ENCODE peak calls at places on chromosome 3, in five cellular contexts. One of them, this sample, is unnamed.
A peak's percentile ranks its signal among the peaks of the same experiment; 100 is the strongest.

GRCh38 chr3:78689378-78689777 is 1078.4 kb downstream of the ROBO1 start:
- DNase-seq in breast epithelium: no peak
- DNase-seq in tibial artery: no peak
- DNase-seq in thoracic aorta: no peak
- DNase-seq in H9: no peak
- DNase-seq in this sample: no peak

GRCh38 chr3:192802957-192803899 is 75.9 kb upstream of the FGF12 start:
- DNase-seq in breast epithelium: no peak
- DNase-seq in tibial artery: no peak
- DNase-seq in thoracic aorta: no peak
- DNase-seq in H9: no peak
- DNase-seq in this sample: peak; percentile 62

GRCh38 chr3:9704343-9705322 is 1.0 kb downstream of the CPNE9 start:
- DNase-seq in H9: peak; percentile 99
- DNase-seq in breast epithelium: no peak
- DNase-seq in thoracic aorta: no peak
- DNase-seq in tibial artery: no peak
- DNase-seq in this sample: no peak

GRCh38 chr3:24060055-24060454 is 115.0 kb downstream of the NR1D2 start:
- DNase-seq in tibial artery: peak; percentile 76
- DNase-seq in breast epithelium: peak; percentile 54
- DNase-seq in thoracic aorta: no peak
- DNase-seq in H9: no peak
- DNase-seq in this sample: no peak

GRCh38 chr3:50195501-50196252 is 4.3 kb downstream of the GNAT1 start:
- DNase-seq in H9: peak; percentile 64
- DNase-seq in breast epithelium: no peak
- DNase-seq in thoracic aorta: no peak
- DNase-seq in tibial artery: no peak
- DNase-seq in this sample: no peak

GRCh38 chr3:8817486-8817885 is 48.1 kb upstream of the OXTR start:
- DNase-seq in H9: no peak
- DNase-seq in thoracic aorta: no peak
- DNase-seq in breast epithelium: no peak
- DNase-seq in tibial artery: no peak
- DNase-seq in this sample: no peak

GRCh38 chr3:197256836-197257444 is 41.5 kb downstream of the DLG1 start:
- DNase-seq in thoracic aorta: no peak
- DNase-seq in tibial artery: no peak
- DNase-seq in H9: no peak
- DNase-seq in breast epithelium: no peak
- DNase-seq in this sample: peak; percentile 67

GRCh38 chr3:101319531-101319930 is 844 bp downstream of the IMPG2 start:
- DNase-seq in H9: no peak
- DNase-seq in breast epithelium: no peak
- DNase-seq in thoracic aorta: no peak
- DNase-seq in tibial artery: no peak
- DNase-seq in this sample: no peak

GRCh38 chr3:45816544-45816943 is 20.2 kb upstream of the SLC6A20 start:
- DNase-seq in breast epithelium: peak; percentile 31
- DNase-seq in tibial artery: no peak
- DNase-seq in thoracic aorta: no peak
- DNase-seq in H9: no peak
- DNase-seq in this sample: no peak

GRCh38 chr3:143384076-143384475 is 264.5 kb downstream of the CHST2 start:
- DNase-seq in thoracic aorta: no peak
- DNase-seq in tibial artery: no peak
- DNase-seq in H9: no peak
- DNase-seq in breast epithelium: no peak
- DNase-seq in this sample: no peak
- H3K4me1 ChIP-seq in thoracic aorta: no peaks in the 10 kb centered on the region
- H3K4me1 ChIP-seq in tibial artery: no peaks in the 10 kb centered on the region
- H3K4me1 ChIP-seq in H9: no peaks in the 10 kb centered on the region
- H3K4me1 ChIP-seq in breast epithelium: no peaks in the 10 kb centered on the region
- H3K4me1 ChIP-seq in this sample: no peaks in the 10 kb centered on the region

GRCh38 chr3:159249472-159250131 is 447.7 kb downstream of the MFSD1 start:
- DNase-seq in breast epithelium: no peak
- DNase-seq in thoracic aorta: no peak
- DNase-seq in tibial artery: no peak
- DNase-seq in H9: no peak
- DNase-seq in this sample: no peak
- H3K4me1 ChIP-seq in breast epithelium: no peaks in the 10 kb centered on the region
- H3K4me1 ChIP-seq in thoracic aorta: no peaks in the 10 kb centered on the region
- H3K4me1 ChIP-seq in tibial artery: no peaks in the 10 kb centered on the region
- H3K4me1 ChIP-seq in H9: no peaks in the 10 kb centered on the region
- H3K4me1 ChIP-seq in this sample: no peaks in the 10 kb centered on the region

GRCh38 chr3:183927059-183927458 is 42.4 kb upstream of the PARL start:
- DNase-seq in tibial artery: no peak
- DNase-seq in breast epithelium: no peak
- DNase-seq in thoracic aorta: no peak
- DNase-seq in H9: no peak
- DNase-seq in this sample: no peak

GRCh38 chr3:183931881-183932280 is 47.2 kb upstream of the PARL start:
- DNase-seq in thoracic aorta: no peak
- DNase-seq in breast epithelium: no peak
- DNase-seq in H9: no peak
- DNase-seq in tibial artery: no peak
- DNase-seq in this sample: no peak

GRCh38 chr3:183924956-183925355 is 40.3 kb upstream of the PARL start:
- DNase-seq in thoracic aorta: no peak
- DNase-seq in breast epithelium: no peak
- DNase-seq in tibial artery: no peak
- DNase-seq in H9: no peak
- DNase-seq in this sample: no peak

GRCh38 chr3:183933160-183933559 is 48.5 kb upstream of the PARL start:
- DNase-seq in breast epithelium: no peak
- DNase-seq in thoracic aorta: no peak
- DNase-seq in tibial artery: no peak
- DNase-seq in H9: no peak
- DNase-seq in this sample: no peak

DNA sequence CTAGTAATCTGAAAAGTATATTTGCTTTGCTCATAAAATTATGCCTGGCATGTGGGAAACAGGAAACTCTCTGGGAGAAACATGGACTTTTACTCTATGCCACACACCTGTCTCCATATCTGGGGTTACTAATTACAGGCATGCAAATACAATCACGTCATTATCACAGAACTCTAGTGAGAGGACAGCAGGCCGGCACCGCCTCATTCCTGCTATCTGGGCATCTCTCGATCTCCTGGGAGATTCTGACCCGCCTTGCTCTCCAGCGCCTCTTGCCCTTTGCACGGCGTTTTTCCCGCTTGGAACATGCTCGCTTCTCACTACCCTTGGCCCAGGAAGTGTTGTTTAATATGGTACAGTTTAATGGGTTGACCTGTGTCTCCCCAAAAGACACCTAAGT is 45.4 kb upstream of the PARL start:
- DNase-seq in H9: no peak
- DNase-seq in thoracic aorta: no peak
- DNase-seq in breast epithelium: no peak
- DNase-seq in tibial artery: no peak
- DNase-seq in this sample: no peak
- H3K4me1 ChIP-seq in H9: no peaks in the 10 kb centered on the region
- H3K4me1 ChIP-seq in thoracic aorta: no peaks in the 10 kb centered on the region
- H3K4me1 ChIP-seq in breast epithelium: no peaks in the 10 kb centered on the region
- H3K4me1 ChIP-seq in tibial artery: no peaks in the 10 kb centered on the region
- H3K4me1 ChIP-seq in this sample: peaks cover 4% of the 10 kb centered on the region

DNA sequence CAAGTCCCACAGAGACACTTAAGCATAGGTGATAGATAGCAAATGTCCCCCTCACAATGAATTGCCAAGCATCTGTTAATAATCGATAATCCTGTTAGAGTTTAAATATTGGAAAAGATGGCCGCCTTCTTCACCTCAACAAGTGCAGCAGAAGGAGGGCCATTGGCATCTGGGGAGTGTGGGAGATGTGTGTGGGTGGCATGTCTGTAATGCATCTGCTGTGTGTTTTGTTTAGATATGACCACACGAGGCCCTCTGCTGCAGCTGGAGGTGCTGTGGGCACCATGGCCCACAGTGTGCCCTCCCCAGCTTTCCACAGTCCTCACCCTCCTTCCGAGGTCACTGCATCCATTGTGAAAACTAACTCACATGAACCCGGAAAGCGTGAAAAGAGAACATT is 12.9 kb downstream of the MKRN2 start:
- DNase-seq in breast epithelium: no peak
- DNase-seq in thoracic aorta: no peak
- DNase-seq in H9: no peak
- DNase-seq in tibial artery: no peak
- DNase-seq in this sample: no peak
- H3K4me1 ChIP-seq in breast epithelium: no peaks in the 10 kb centered on the region
- H3K4me1 ChIP-seq in thoracic aorta: no peaks in the 10 kb centered on the region
- H3K4me1 ChIP-seq in H9: no peaks in the 10 kb centered on the region
- H3K4me1 ChIP-seq in tibial artery: no peaks in the 10 kb centered on the region
- H3K4me1 ChIP-seq in this sample: no peaks in the 10 kb centered on the region

GRCh38 chr3:14465425-14465824 is 63.0 kb downstream of the SLC6A6 start:
- DNase-seq in H9: no peak
- DNase-seq in thoracic aorta: no peak
- DNase-seq in breast epithelium: no peak
- DNase-seq in tibial artery: no peak
- DNase-seq in this sample: no peak

GRCh38 chr3:14466179-14466903 is 63.9 kb downstream of the SLC6A6 start:
- DNase-seq in tibial artery: no peak
- DNase-seq in breast epithelium: no peak
- DNase-seq in H9: no peak
- DNase-seq in thoracic aorta: no peak
- DNase-seq in this sample: no peak

GRCh38 chr3:14463330-14464216 is 61.2 kb downstream of the SLC6A6 start:
- DNase-seq in thoracic aorta: no peak
- DNase-seq in tibial artery: no peak
- DNase-seq in H9: peak; percentile 73
- DNase-seq in breast epithelium: no peak
- DNase-seq in this sample: no peak

GRCh38 chr3:14462738-14463137 is 60.3 kb downstream of the SLC6A6 start:
- DNase-seq in thoracic aorta: no peak
- DNase-seq in tibial artery: no peak
- DNase-seq in breast epithelium: no peak
- DNase-seq in H9: no peak
- DNase-seq in this sample: no peak

DNA sequence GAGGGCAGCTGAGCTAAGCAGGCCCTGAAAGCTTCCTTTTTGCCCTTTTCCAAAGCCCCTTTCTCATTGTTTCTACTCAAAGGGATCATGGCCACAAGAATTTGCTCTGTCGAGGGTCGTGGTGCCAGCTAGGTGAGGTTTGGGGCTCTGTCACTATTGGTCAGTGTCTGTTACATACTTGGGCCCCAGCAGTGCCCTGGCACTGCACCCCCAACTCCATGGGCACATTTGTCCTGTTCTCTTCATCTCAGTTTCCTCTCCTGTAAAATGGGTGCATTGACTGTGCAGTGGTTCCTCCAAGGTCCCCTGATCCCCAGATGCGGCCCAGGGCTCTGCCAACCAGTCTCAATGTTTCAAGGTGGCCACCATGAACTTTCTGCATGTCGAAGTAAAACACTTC is 62.1 kb downstream of the SLC6A6 start:
- DNase-seq in breast epithelium: no peak
- DNase-seq in thoracic aorta: no peak
- DNase-seq in H9: no peak
- DNase-seq in tibial artery: no peak
- DNase-seq in this sample: no peak
- H3K4me1 ChIP-seq in breast epithelium: peaks cover 5% of the 10 kb centered on the region
- H3K4me1 ChIP-seq in thoracic aorta: peaks cover 9% of the 10 kb centered on the region
- H3K4me1 ChIP-seq in H9: no peaks in the 10 kb centered on the region
- H3K4me1 ChIP-seq in tibial artery: peaks cover 22% of the 10 kb centered on the region
- H3K4me1 ChIP-seq in this sample: no peaks in the 10 kb centered on the region

GRCh38 chr3:159859836-159860235 is 128.8 kb upstream of the IL12A start:
- DNase-seq in breast epithelium: no peak
- DNase-seq in H9: no peak
- DNase-seq in thoracic aorta: no peak
- DNase-seq in tibial artery: no peak
- DNase-seq in this sample: no peak
- H3K4me1 ChIP-seq in breast epithelium: no peaks in the 10 kb centered on the region
- H3K4me1 ChIP-seq in H9: peaks cover 5% of the 10 kb centered on the region
- H3K4me1 ChIP-seq in thoracic aorta: peaks cover 32% of the 10 kb centered on the region
- H3K4me1 ChIP-seq in tibial artery: peaks cover 87% of the 10 kb centered on the region
- H3K4me1 ChIP-seq in this sample: peaks cover 48% of the 10 kb centered on the region

DNA sequence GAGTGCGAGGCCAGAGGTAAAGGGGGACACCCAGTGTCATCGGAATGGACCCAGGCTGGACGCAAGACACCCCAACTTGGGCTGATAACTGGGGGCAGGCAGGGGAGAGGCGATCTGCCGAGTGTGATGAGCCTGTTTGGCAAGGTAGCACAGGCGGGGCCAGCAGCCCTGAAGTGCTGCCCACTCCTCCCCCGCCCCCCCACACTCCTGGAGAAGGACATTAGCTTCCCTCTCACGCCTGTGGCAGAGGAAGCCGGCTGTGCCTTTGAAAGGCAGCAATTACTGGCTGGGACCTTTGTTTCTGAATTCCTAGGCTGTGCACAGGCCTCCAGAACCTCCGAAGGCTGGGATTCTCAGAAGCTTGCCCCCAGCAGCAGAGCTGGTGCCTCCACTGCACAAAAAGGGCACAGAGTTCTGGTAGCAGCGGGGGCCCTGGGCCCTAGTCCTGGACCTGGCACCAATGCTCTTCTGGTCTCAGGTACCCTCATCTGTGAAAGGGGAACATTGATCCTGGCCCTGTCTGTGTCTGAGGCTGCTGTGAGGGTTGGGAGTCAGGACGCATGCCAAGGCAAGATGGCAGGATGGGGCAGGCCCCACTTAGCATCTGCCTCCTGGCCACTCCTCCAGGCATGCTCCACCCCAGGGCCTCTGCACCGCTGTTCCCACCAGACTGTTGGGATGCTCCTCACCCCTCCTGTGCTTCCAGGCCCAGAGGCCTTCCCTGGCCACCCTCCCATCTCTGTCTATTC is 28.6 kb downstream of the IQSEC1 start:
- DNase-seq in thoracic aorta: no peak
- DNase-seq in tibial artery: no peak
- DNase-seq in H9: no peak
- DNase-seq in breast epithelium: no peak
- DNase-seq in this sample: no peak
- H3K4me1 ChIP-seq in thoracic aorta: no peaks in the 10 kb centered on the region
- H3K4me1 ChIP-seq in tibial artery: no peaks in the 10 kb centered on the region
- H3K4me1 ChIP-seq in H9: no peaks in the 10 kb centered on the region
- H3K4me1 ChIP-seq in breast epithelium: no peaks in the 10 kb centered on the region
- H3K4me1 ChIP-seq in this sample: peaks cover 7% of the 10 kb centered on the region

GRCh38 chr3:172102883-172103310 is 63.5 kb downstream of the FNDC3B start:
- DNase-seq in breast epithelium: no peak
- DNase-seq in thoracic aorta: no peak
- DNase-seq in tibial artery: no peak
- DNase-seq in H9: no peak
- DNase-seq in this sample: no peak
- H3K4me1 ChIP-seq in breast epithelium: no peaks in the 10 kb centered on the region
- H3K4me1 ChIP-seq in thoracic aorta: peaks cover 60% of the 10 kb centered on the region
- H3K4me1 ChIP-seq in tibial artery: peaks cover 98% of the 10 kb centered on the region
- H3K4me1 ChIP-seq in H9: peaks cover 9% of the 10 kb centered on the region
- H3K4me1 ChIP-seq in this sample: peaks cover 31% of the 10 kb centered on the region

This sample was measured in SJCRH30.